ENCODE peak calls at places on chromosomes 16 and 17, in four cellular contexts. P, B, F and L are unnamed samples.

GRCh38 chr17:28712705-28713415 is 1.2 kb upstream of the PROCA1 start:
- DNase-seq in P (no peak), B (no peak), F (no peak), L (no peak)

GRCh38 chr16:11632455-11632921 is 35.8 kb upstream of the SNN start:
- DNase-seq in P (peak; percentile 67), B (peak; percentile 59), F (peak; percentile 75), L (no peak)

GRCh38 chr17:2972749-2973148 is 90.7 kb downstream of the OR1D5 start:
- DNase-seq in P (no peak), B (no peak), F (no peak), L (no peak)

GRCh38 chr17:14432058-14432457 is 131.2 kb downstream of the HS3ST3B1 start:
- DNase-seq in P (no peak), B (no peak), F (no peak), L (no peak)

GRCh38 chr16:72554935-72555334 is 383.0 kb upstream of the PMFBP1 start:
- DNase-seq in P (no peak), B (no peak), F (no peak), L (no peak)

GRCh38 chr17:12927541-12928425 is 90.0 kb downstream of the ELAC2 start:
- DNase-seq in P (no peak), B (no peak), F (no peak), L (no peak)

GRCh38 chr16:11390573-11391495 is 45.6 kb downstream of the RMI2 start:
- DNase-seq in P (no peak), B (no peak), F (peak; percentile 28), L (peak; percentile 45)

GRCh38 chr16:52611817-52612673 is 65.1 kb upstream of the TOX3 start:
- DNase-seq in P (peak; percentile 72), B (no peak), F (no peak), L (no peak)

GRCh38 chr17:3976675-3977171 is 12.5 kb upstream of the ATP2A3 start:
- DNase-seq in P (no peak), B (no peak), F (peak; percentile 92), L (no peak)

GRCh38 chr16:65445313-65446260 is 323.7 kb upstream of the CDH11 start:
- DNase-seq in P (no peak), B (no peak), F (no peak), L (no peak)

GRCh38 chr17:28347261-28347891 is 10.0 kb downstream of the POLDIP2 start:
- DNase-seq in P (peak; percentile 64), B (no peak), F (no peak), L (no peak)

GRCh38 chr17:51768706-51769105 is 389.8 kb downstream of the CA10 start:
- DNase-seq in P (no peak), B (no peak), F (no peak), L (no peak)

GRCh38 chr17:70604854-70605253 is 435.5 kb downstream of the KCNJ2 start:
- DNase-seq in P (no peak), B (no peak), F (no peak), L (no peak)

GRCh38 chr16:50372611-50373344 is 4.0 kb upstream of the BRD7 start:
- DNase-seq in P (peak; percentile 31), B (no peak), F (no peak), L (no peak)

GRCh38 chr17:36931697-36932382 is 5.4 kb upstream of the LHX1 start:
- DNase-seq in P (no peak), B (no peak), F (no peak), L (no peak)

GRCh38 chr17:2068101-2068518 is 13.2 kb downstream of the HIC1 start:
- DNase-seq in P (no peak), B (no peak), F (no peak), L (no peak)

GRCh38 chr17:45923511-45924268 is 29.3 kb downstream of the MAPT start:
- DNase-seq in P (peak; percentile 2), B (no peak), F (no peak), L (no peak)

GRCh38 chr16:9885876-9886275 is 296.4 kb downstream of the GRIN2A start:
- DNase-seq in P (no peak), B (no peak), F (no peak), L (no peak)

GRCh38 chr17:38428150-38428642 is at the start of gene ARHGAP23:
- DNase-seq in P (peak; percentile 63), B (no peak), F (peak; percentile 79), L (no peak)

GRCh38 chr17:58335061-58335731 is 6.6 kb upstream of the TSPOAP1 start:
- DNase-seq in P (no peak), B (no peak), F (peak; percentile 60), L (no peak)

GRCh38 chr16:89955001-89955685 is 6.6 kb downstream of the DEF8 start:
- DNase-seq in P (no peak), B (no peak), F (no peak), L (no peak)